ENCODE peak calls at places on chromosomes 5 and 9, in five cellular contexts. One of them, this sample, is unnamed.
A peak's percentile ranks its signal among the peaks of the same experiment; 100 is the strongest.

GRCh38 chr9:134428559-134428958 is 102.3 kb downstream of the RXRA start:
- DNase-seq in cardiac muscle cell: no peak
- DNase-seq in ascending aorta: no peak
- DNase-seq in thyroid gland: no peak
- DNase-seq in K562: no peak
- DNase-seq in this sample: no peak

GRCh38 chr5:88944751-88945507 is 61.9 kb upstream of the MEF2C start:
- DNase-seq in thyroid gland: peak; percentile 28
- DNase-seq in cardiac muscle cell: peak; percentile 8
- DNase-seq in ascending aorta: no peak
- DNase-seq in K562: no peak
- DNase-seq in this sample: no peak

GRCh38 chr9:624935-625505 is 216.5 kb upstream of the DMRT1 start:
- DNase-seq in thyroid gland: peak; percentile 32
- DNase-seq in cardiac muscle cell: peak; percentile 49
- DNase-seq in K562: no peak
- DNase-seq in ascending aorta: no peak
- DNase-seq in this sample: no peak

GRCh38 chr9:113566011-113566711 is 102.6 kb downstream of the RGS3 start:
- DNase-seq in cardiac muscle cell: no peak
- DNase-seq in K562: no peak
- DNase-seq in ascending aorta: no peak
- DNase-seq in thyroid gland: no peak
- DNase-seq in this sample: no peak

GRCh38 chr9:16223074-16223871 is 647.2 kb downstream of the BNC2 start:
- DNase-seq in ascending aorta: no peak
- DNase-seq in thyroid gland: peak; percentile 85
- DNase-seq in cardiac muscle cell: no peak
- DNase-seq in K562: no peak
- DNase-seq in this sample: no peak

GRCh38 chr9:106930477-106930876 is 67.5 kb downstream of the ZNF462 start:
- DNase-seq in thyroid gland: no peak
- DNase-seq in ascending aorta: no peak
- DNase-seq in cardiac muscle cell: no peak
- DNase-seq in K562: no peak
- DNase-seq in this sample: no peak

GRCh38 chr5:33556330-33557328 is 115.9 kb downstream of the TARS1 start:
- DNase-seq in ascending aorta: no peak
- DNase-seq in cardiac muscle cell: peak; percentile 37
- DNase-seq in thyroid gland: no peak
- DNase-seq in K562: no peak
- DNase-seq in this sample: no peak

GRCh38 chr5:82275267-82275664 is 2.9 kb downstream of the RPS23 start:
- DNase-seq in thyroid gland: no peak
- DNase-seq in cardiac muscle cell: no peak
- DNase-seq in ascending aorta: no peak
- DNase-seq in K562: no peak
- DNase-seq in this sample: no peak

GRCh38 chr9:96758845-96759673 is 18.8 kb downstream of the ZNF510 start:
- DNase-seq in K562: no peak
- DNase-seq in ascending aorta: no peak
- DNase-seq in thyroid gland: no peak
- DNase-seq in cardiac muscle cell: peak; percentile 7
- DNase-seq in this sample: no peak

GRCh38 chr5:94618029-94618492 is 343 bp downstream of the KIAA0825 start:
- DNase-seq in K562: peak; percentile 58
- DNase-seq in thyroid gland: peak; percentile 87
- DNase-seq in ascending aorta: no peak
- DNase-seq in cardiac muscle cell: peak; percentile 78
- DNase-seq in this sample: peak; percentile 57

GRCh38 chr5:43019615-43020293 is 20.4 kb downstream of the ANXA2R start:
- DNase-seq in K562: no peak
- DNase-seq in thyroid gland: peak; percentile 54
- DNase-seq in ascending aorta: no peak
- DNase-seq in cardiac muscle cell: peak; percentile 83
- DNase-seq in this sample: peak; percentile 77

GRCh38 chr5:404666-405241 is 38.2 kb upstream of the EXOC3 start:
- DNase-seq in thyroid gland: no peak
- DNase-seq in ascending aorta: no peak
- DNase-seq in cardiac muscle cell: no peak
- DNase-seq in K562: no peak
- DNase-seq in this sample: no peak

GRCh38 chr5:407051-407450 is 35.9 kb upstream of the EXOC3 start:
- DNase-seq in K562: no peak
- DNase-seq in ascending aorta: no peak
- DNase-seq in thyroid gland: no peak
- DNase-seq in cardiac muscle cell: no peak
- DNase-seq in this sample: no peak

GRCh38 chr5:403995-404394 is 39.0 kb upstream of the EXOC3 start:
- DNase-seq in thyroid gland: no peak
- DNase-seq in cardiac muscle cell: no peak
- DNase-seq in K562: no peak
- DNase-seq in ascending aorta: no peak
- DNase-seq in this sample: no peak

GRCh38 chr5:406041-406440 is 36.9 kb upstream of the EXOC3 start:
- DNase-seq in cardiac muscle cell: no peak
- DNase-seq in ascending aorta: no peak
- DNase-seq in thyroid gland: no peak
- DNase-seq in K562: no peak
- DNase-seq in this sample: no peak

DNA sequence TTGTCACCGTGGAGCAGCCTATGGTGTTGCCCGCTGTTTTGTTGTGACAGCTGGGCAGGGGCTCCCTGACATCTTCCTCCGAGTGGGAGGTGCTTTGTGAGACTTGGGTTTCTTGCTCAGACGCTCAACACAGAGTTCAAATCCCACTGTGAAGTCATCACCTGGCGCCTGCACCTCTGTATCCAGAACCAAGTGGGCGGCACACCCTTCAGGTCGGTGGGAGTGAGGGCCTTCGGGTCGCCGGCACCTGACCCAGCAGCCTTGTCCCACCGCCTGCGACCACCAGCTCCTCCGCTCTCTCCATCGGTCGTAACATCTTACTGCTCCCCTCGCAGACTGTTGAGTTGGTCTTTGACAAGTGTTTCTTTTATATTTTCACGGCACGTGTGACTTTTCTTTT is 37.6 kb upstream of the EXOC3 start:
- DNase-seq in ascending aorta: no peak
- DNase-seq in thyroid gland: no peak
- DNase-seq in cardiac muscle cell: no peak
- DNase-seq in K562: no peak
- DNase-seq in this sample: no peak
- TF ChIP-seq CTCF in ascending aorta: no peak
- TF ChIP-seq CTCF in thyroid gland: no peak
- TF ChIP-seq CTCF in cardiac muscle cell: no peak
- TF ChIP-seq CTCF in K562: no peak
- TF ChIP-seq CTCF in this sample: no peak

GRCh38 chr9:88652876-88653275 is 117.9 kb downstream of the NXNL2 start:
- DNase-seq in K562: no peak
- DNase-seq in cardiac muscle cell: peak; percentile 25
- DNase-seq in thyroid gland: no peak
- DNase-seq in ascending aorta: no peak
- DNase-seq in this sample: no peak
- H3K27ac ChIP-seq in K562: no peak overlapping the region
- H3K27ac ChIP-seq in cardiac muscle cell: no peak overlapping the region
- H3K27ac ChIP-seq in thyroid gland: no peak overlapping the region
- H3K27ac ChIP-seq in ascending aorta: no peak overlapping the region
- H3K27ac ChIP-seq in this sample: no peak overlapping the region

GRCh38 chr9:125457357-125457756 is 195.7 kb downstream of the GAPVD1 start:
- DNase-seq in cardiac muscle cell: no peak
- DNase-seq in thyroid gland: no peak
- DNase-seq in K562: no peak
- DNase-seq in ascending aorta: no peak
- DNase-seq in this sample: no peak
- H3K9me3 ChIP-seq in cardiac muscle cell: no peaks in the 10 kb centered on the region
- H3K9me3 ChIP-seq in thyroid gland: no peaks in the 10 kb centered on the region
- H3K9me3 ChIP-seq in K562: peaks cover 18% of the 10 kb centered on the region
- H3K9me3 ChIP-seq in ascending aorta: no peaks in the 10 kb centered on the region
- H3K9me3 ChIP-seq in this sample: peaks cover 18% of the 10 kb centered on the region

DNA sequence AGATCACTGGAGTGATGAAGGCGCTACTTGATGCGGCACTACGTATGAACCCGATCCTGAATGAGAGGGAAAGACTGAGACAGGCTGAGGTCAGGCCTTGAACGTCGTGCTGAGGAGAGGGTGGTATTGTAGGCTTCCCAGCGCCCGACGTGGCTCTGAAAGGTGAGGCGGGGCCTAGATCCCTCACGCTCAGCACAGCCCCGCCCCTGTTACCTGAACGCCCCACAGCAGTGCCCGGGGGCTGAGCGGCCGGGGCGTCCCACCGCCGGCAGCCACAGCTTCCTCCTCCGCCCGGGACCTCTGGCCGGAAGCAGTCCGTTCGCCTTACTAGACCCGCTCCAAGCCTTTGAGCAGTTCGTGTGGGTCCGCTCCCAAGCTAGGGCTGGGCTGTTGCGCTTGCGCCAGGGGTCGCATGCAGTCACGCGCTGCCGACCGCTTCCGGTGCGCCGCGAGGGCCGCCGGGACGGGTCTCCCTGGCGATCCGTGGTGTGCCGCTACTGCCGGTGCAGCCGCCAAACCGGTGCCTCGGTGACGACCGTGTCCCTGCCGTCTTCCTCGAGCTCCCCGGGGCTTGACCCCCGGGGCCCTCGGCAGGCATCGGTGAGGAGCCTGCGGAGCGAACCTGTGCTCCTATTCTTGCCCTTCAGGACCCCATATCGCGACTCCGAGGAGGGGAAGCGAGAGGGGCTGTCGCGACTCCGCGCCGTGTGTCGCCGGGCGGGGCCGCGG is at the start of the genes HMGXB3 and TIGD6:
- DNase-seq in cardiac muscle cell: peak; percentile 97
- DNase-seq in K562: peak; percentile 95
- DNase-seq in thyroid gland: peak; percentile 94
- DNase-seq in ascending aorta: peak; percentile 73
- DNase-seq in this sample: peak; percentile 96
- TF ChIP-seq CTCF in cardiac muscle cell: no peak
- TF ChIP-seq CTCF in K562: no peak
- TF ChIP-seq CTCF in thyroid gland: no peak
- TF ChIP-seq CTCF in ascending aorta: no peak
- TF ChIP-seq CTCF in this sample: peak; percentile 5

DNA sequence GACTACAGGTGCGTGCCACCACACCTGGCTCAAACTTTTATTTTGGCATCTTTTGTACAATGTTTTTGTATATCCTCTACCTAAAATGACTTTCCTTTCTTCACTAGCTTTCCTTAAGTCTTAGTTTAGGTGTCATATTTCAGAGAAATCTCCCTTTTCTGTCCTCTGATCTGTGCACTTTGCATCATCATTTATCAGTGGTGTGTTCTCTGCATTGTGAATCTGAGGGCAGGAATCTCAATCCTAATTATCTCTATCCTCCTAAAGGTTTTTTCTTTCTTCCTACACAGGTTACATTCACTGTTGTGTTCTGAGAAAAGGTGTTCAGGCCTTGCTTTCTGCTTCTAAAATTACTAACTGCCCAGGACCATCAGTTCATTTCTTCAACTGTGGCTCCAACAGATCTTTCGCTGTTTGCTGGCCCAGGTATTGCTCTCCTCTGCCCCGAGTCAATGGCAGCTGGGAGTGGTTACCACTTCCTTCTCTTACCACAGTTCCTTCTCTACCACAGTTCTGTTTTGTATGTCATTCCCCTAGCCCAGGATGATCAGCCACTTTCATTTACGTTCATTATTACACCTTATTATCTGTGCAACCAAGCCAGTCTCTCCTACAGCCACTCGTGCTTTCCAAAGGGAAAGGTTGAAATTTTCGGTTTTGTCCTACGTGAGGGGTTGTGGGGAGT is 14.0 kb downstream of the TGFBR1 start:
- DNase-seq in K562: no peak
- DNase-seq in thyroid gland: no peak
- DNase-seq in cardiac muscle cell: no peak
- DNase-seq in ascending aorta: no peak
- DNase-seq in this sample: no peak
- H3K27ac ChIP-seq in K562: no peak overlapping the region
- H3K27ac ChIP-seq in thyroid gland: no peak overlapping the region
- H3K27ac ChIP-seq in cardiac muscle cell: no peak overlapping the region
- H3K27ac ChIP-seq in ascending aorta: no peak overlapping the region
- H3K27ac ChIP-seq in this sample: no peak overlapping the region

GRCh38 chr5:66477591-66477990 is 118.6 kb upstream of the MAST4 start:
- DNase-seq in thyroid gland: no peak
- DNase-seq in ascending aorta: no peak
- DNase-seq in cardiac muscle cell: peak; percentile 68
- DNase-seq in K562: no peak
- DNase-seq in this sample: no peak
- H3K9me3 ChIP-seq in thyroid gland: no peaks in the 10 kb centered on the region
- H3K9me3 ChIP-seq in ascending aorta: no peaks in the 10 kb centered on the region
- H3K9me3 ChIP-seq in cardiac muscle cell: no peaks in the 10 kb centered on the region
- H3K9me3 ChIP-seq in K562: no peaks in the 10 kb centered on the region
- H3K9me3 ChIP-seq in this sample: peaks cover 3% of the 10 kb centered on the region

DNA sequence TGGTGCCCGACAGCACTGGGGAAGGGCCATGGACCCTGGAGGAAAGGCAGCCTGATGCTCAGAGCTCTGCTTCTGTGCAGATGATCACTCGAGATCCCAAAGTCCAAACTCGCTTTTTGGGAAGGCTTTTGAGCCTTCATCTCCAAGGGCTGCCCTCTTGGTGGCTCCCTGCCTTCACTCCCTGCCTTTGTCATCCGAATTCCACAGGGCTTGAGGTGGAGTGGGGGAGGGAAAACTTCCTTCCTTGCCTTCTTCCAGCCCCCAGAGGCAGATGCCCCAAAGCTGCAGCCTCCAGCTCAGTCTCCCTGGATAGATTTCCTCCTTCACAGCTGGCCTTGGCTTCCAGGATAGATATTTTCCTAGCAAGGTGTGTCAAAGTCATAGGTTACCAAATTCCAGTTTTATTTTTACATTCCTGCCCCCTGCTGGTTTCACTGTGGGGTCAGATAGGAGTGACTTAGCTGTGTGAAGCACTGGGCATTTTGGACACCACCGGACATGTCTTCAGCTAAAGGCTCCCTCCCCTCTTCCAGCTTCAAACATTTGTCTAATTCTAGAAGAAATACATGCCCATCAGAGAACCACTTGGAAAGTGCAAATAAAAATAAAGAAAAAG is 268.2 kb downstream of the HSPA4 start:
- DNase-seq in ascending aorta: no peak
- DNase-seq in thyroid gland: no peak
- DNase-seq in cardiac muscle cell: no peak
- DNase-seq in K562: peak; percentile 17
- DNase-seq in this sample: no peak
- TF ChIP-seq CTCF in ascending aorta: no peak
- TF ChIP-seq CTCF in thyroid gland: no peak
- TF ChIP-seq CTCF in cardiac muscle cell: peak; percentile 17
- TF ChIP-seq CTCF in K562: peak; percentile 30
- TF ChIP-seq CTCF in this sample: no peak

GRCh38 chr9:37100317-37100716 is 20.1 kb upstream of the ZCCHC7 start:
- DNase-seq in K562: no peak
- DNase-seq in thyroid gland: no peak
- DNase-seq in cardiac muscle cell: no peak
- DNase-seq in ascending aorta: no peak
- DNase-seq in this sample: peak; percentile 41
- H3K27ac ChIP-seq in K562: no peak overlapping the region
- H3K27ac ChIP-seq in thyroid gland: no peak overlapping the region
- H3K27ac ChIP-seq in cardiac muscle cell: no peak overlapping the region
- H3K27ac ChIP-seq in ascending aorta: no peak overlapping the region
- H3K27ac ChIP-seq in this sample: no peak overlapping the region

This sample was measured in WERI-Rb-1.